ENCODE peak calls at places on chromosomes 11 and 22, in nine cellular contexts. C is midbrain; N is BJ; O is activated CD4-positive, alpha-beta memory T cell treated with anti-CD3 and anti-CD28 coated beads for 36 hours; V is HuH-7; T is MCF 10A; X is Ammon's horn; U is stimulated activated CD4-positive, alpha-beta T cell treated with anti-CD3 and anti-CD28 coated beads, Interleukin-12 subunit alpha, Interleukin-12 subunit beta, amount 100 ng/mL, for 24 hours; J is T-helper 2 cell. K is an unnamed sample.

GRCh38 chr11:19281041-19281440 is 40.3 kb upstream of the E2F8 start:
- DNase-seq in C (no peak), N (no peak), O (no peak), V (no peak), T (no peak), X (no peak), U (no peak), J (peak), K (no peak)

GRCh38 chr22:20272174-20272573 is 4.1 kb upstream of the RTN4R start:
- DNase-seq in C (no peak), N (no peak), O (no peak), V (no peak), T (no peak), X (no peak), U (no peak), J (no peak), K (no peak)

GRCh38 chr22:49137216-49137840 is 690.3 kb downstream of the BRD1 start:
- DNase-seq in C (no peak), N (no peak), O (no peak), V (no peak), T (no peak), X (no peak), U (no peak), J (no peak), K (no peak)

GRCh38 chr11:86802146-86802545 is 1.8 kb downstream of the PRSS23 start:
- DNase-seq in C (no peak), N (no peak), O (no peak), V (no peak), T (no peak), X (no peak), U (no peak), J (no peak), K (no peak)

GRCh38 chr11:47148903-47149535 is 27.7 kb downstream of the ARFGAP2 start:
- DNase-seq in C (peak), N (no peak), O (no peak), V (no peak), T (no peak), X (peak), U (no peak), J (no peak), K (no peak)

GRCh38 chr11:75490221-75491181 is 35.2 kb downstream of the GDPD5 start:
- DNase-seq in C (no peak), N (no peak), O (no peak), V (no peak), T (peak), X (no peak), U (no peak), J (no peak), K (no peak)

GRCh38 chr11:2270322-2271076 is at the start of gene ASCL2:
- DNase-seq in C (no peak), N (no peak), O (no peak), V (no peak), T (no peak), X (no peak), U (no peak), J (no peak), K (no peak)

GRCh38 chr11:73197348-73197747 is 20.7 kb upstream of the P2RY2 start:
- DNase-seq in C (no peak), N (no peak), O (no peak), V (no peak), T (no peak), X (no peak), U (no peak), J (no peak), K (no peak)

GRCh38 chr11:7348432-7349298 is 97.0 kb downstream of the SYT9 start:
- DNase-seq in C (no peak), N (peak), O (no peak), V (no peak), T (peak), X (no peak), U (no peak), J (no peak), K (no peak)

GRCh38 chr11:131275580-131275979 is 94.8 kb upstream of the NTM start:
- DNase-seq in C (peak), N (no peak), O (no peak), V (no peak), T (no peak), X (peak), U (no peak), J (no peak), K (no peak)

GRCh38 chr22:22880645-22881044 is 7.0 kb upstream of the IGLL5 start:
- DNase-seq in C (no peak), N (no peak), O (peak), V (no peak), T (no peak), X (no peak), U (no peak), J (no peak), K (no peak)

GRCh38 chr11:110797453-110797852 is 85.2 kb upstream of the ARHGAP20 start:
- DNase-seq in C (no peak), N (no peak), O (no peak), V (no peak), T (no peak), X (peak), U (no peak), J (no peak), K (no peak)

GRCh38 chr11:11816511-11817319 is 25.1 kb upstream of the USP47 start:
- DNase-seq in C (no peak), N (no peak), O (no peak), V (no peak), T (peak), X (no peak), U (no peak), J (no peak), K (no peak)

GRCh38 chr11:119493712-119494111 is 70.7 kb upstream of the THY1 start:
- DNase-seq in C (no peak), N (no peak), O (peak), V (peak), T (peak), X (no peak), U (no peak), J (no peak), K (no peak)

GRCh38 chr22:42114721-42115120 is 15.9 kb downstream of the CYP2D6 start:
- DNase-seq in C (no peak), N (no peak), O (no peak), V (no peak), T (peak), X (no peak), U (no peak), J (no peak), K (peak)

GRCh38 chr11:122104381-122104780 is 11.6 kb downstream of the BLID start:
- DNase-seq in C (no peak), N (no peak), O (no peak), V (no peak), T (no peak), X (no peak), U (no peak), J (no peak), K (no peak)

GRCh38 chr22:32333141-32333768 is 24.4 kb upstream of the RFPL3 start:
- DNase-seq in C (no peak), N (no peak), O (peak), V (no peak), T (no peak), X (no peak), U (no peak), J (no peak), K (no peak)

GRCh38 chr11:122362381-122362780 is 246.4 kb upstream of the BLID start:
- DNase-seq in C (no peak), N (no peak), O (no peak), V (no peak), T (no peak), X (no peak), U (no peak), J (no peak), K (no peak)

GRCh38 chr11:77320351-77320750 is 18.9 kb upstream of the GDPD4 start:
- DNase-seq in C (no peak), N (no peak), O (no peak), V (no peak), T (no peak), X (no peak), U (no peak), J (no peak), K (no peak)

GRCh38 chr11:80309301-80309700 is 868.5 kb upstream of the TENM4 start:
- DNase-seq in C (no peak), N (no peak), O (no peak), V (no peak), T (no peak), X (no peak), U (no peak), J (no peak), K (no peak)

GRCh38 chr11:134069426-134069921 is 602 bp downstream of the JAM3 start:
- DNase-seq in C (peak), N (no peak), O (no peak), V (no peak), T (no peak), X (peak), U (no peak), J (no peak), K (no peak)

GRCh38 chr22:20663941-20664593 is 109.8 kb upstream of the SERPIND1 start:
- DNase-seq in C (no peak), N (no peak), O (no peak), V (no peak), T (no peak), X (no peak), U (no peak), J (no peak), K (no peak)

GRCh38 chr11:128648711-128649110 is 45.2 kb upstream of the FLI1 start:
- DNase-seq in C (no peak), N (no peak), O (no peak), V (no peak), T (no peak), X (no peak), U (no peak), J (no peak), K (no peak)

GRCh38 chr11:119806064-119806915 is 77.3 kb upstream of the NECTIN1 start:
- DNase-seq in C (no peak), N (no peak), O (no peak), V (no peak), T (no peak), X (no peak), U (no peak), J (no peak), K (no peak)

GRCh38 chr11:11584446-11584810 is 37.4 kb downstream of the GALNT18 start:
- DNase-seq in C (no peak), N (peak), O (no peak), V (no peak), T (peak), X (no peak), U (no peak), J (no peak), K (peak)

GRCh38 chr11:63023851-63024648 is 8.4 kb upstream of the SLC22A8 start:
- DNase-seq in C (peak), N (no peak), O (peak), V (peak), T (peak), X (peak), U (peak), J (peak), K (peak)

GRCh38 chr22:44329179-44329796 is 16.5 kb upstream of the SHISAL1 start:
- DNase-seq in C (no peak), N (no peak), O (peak), V (no peak), T (no peak), X (no peak), U (no peak), J (no peak), K (no peak)

GRCh38 chr22:31764785-31765184 is 11.0 kb downstream of the DEPDC5 start:
- DNase-seq in C (no peak), N (no peak), O (no peak), V (no peak), T (no peak), X (no peak), U (no peak), J (no peak), K (no peak)

GRCh38 chr22:30314918-30315317 is 11.8 kb downstream of the TBC1D10A start:
- DNase-seq in C (no peak), N (no peak), O (peak), V (no peak), T (no peak), X (no peak), U (peak), J (peak), K (no peak)

GRCh38 chr11:129750343-129751292 is 65.0 kb upstream of the TMEM45B start:
- DNase-seq in C (peak), N (peak), O (peak), V (peak), T (peak), X (peak), U (peak), J (peak), K (peak)

GRCh38 chr22:27377501-27377900 is 424.1 kb downstream of the MN1 start:
- DNase-seq in C (no peak), N (no peak), O (no peak), V (no peak), T (no peak), X (no peak), U (no peak), J (no peak), K (no peak)